ENCODE peak calls at places on chromosomes 11 and 22, in eight cellular contexts. V is NCI-H2081; D is nucleus accumbens; B is EL; L is adrenal gland; P is activated effector memory CD4-positive, alpha-beta T cell treated with Interleukin-2 at 50 U/mL for 16 hours; H is SK-MEL-5; K is NCI-H1092. I is an unnamed sample.

GRCh38 chr22:45217806-45218205 is 22.9 kb downstream of the KIAA0930 start:
- DNase-seq in H (no peak), D (no peak), K (no peak), L (no peak), V (no peak), P (no peak), B (no peak), I (no peak)

GRCh38 chr11:67264886-67265632 is 1.2 kb upstream of the GRK2 start:
- DNase-seq in H (no peak), V (no peak), B (no peak), D (no peak), L (no peak), P (no peak), K (no peak), I (no peak)

GRCh38 chr22:26702906-26703830 is 45.8 kb downstream of the MIAT start:
- DNase-seq in H (no peak), P (no peak), B (peak), D (no peak), K (no peak), L (no peak), V (no peak), I (no peak)

GRCh38 chr22:38135133-38135706 is 24.7 kb upstream of the BAIAP2L2 start:
- DNase-seq in H (peak), P (no peak), L (peak), V (no peak), D (no peak), B (peak), K (no peak), I (no peak)

GRCh38 chr11:92697461-92698314 is 271.8 kb upstream of the MTNR1B start:
- DNase-seq in H (no peak), V (no peak), B (peak), P (no peak), K (no peak), D (no peak), L (no peak), I (no peak)

GRCh38 chr11:131108780-131109179 is 192.5 kb upstream of the SNX19 start:
- DNase-seq in H (no peak), V (no peak), K (no peak), D (no peak), B (peak), P (no peak), L (no peak), I (no peak)

GRCh38 chr11:78921517-78921916 is 346.9 kb upstream of the NARS2 start:
- DNase-seq in B (no peak), L (no peak), K (no peak), V (no peak), D (no peak), P (no peak), H (peak), I (no peak)

GRCh38 chr22:27336151-27337090 is 465.1 kb downstream of the MN1 start:
- DNase-seq in B (peak), H (no peak), V (no peak), L (no peak), D (no peak), P (no peak), K (no peak), I (no peak)

I was measured in NCI-H748 treated with DMSO at 0.1 percent for 48 hours.